ENCODE peak calls at places on chromosomes 4 and X, in five cellular contexts. I is BE2C, H is endothelial cell, Z is Calu3, C is HL-60. L is an unnamed sample.

GRCh38 chr4:155179216-155179615 is 29.2 kb upstream of the NPY2R start:
- DNase-seq in Z (peak), I (no peak), C (no peak), H (no peak), L (no peak)

GRCh38 chr4:103018391-103019318 is 850 bp downstream of the SLC9B1 start:
- DNase-seq in H (no peak), C (no peak), Z (peak), I (no peak), L (no peak)

GRCh38 chr4:88144866-88145300 is 13.6 kb downstream of the ABCG2 start:
- DNase-seq in I (no peak), Z (no peak), H (no peak), C (no peak), L (no peak)

GRCh38 chr4:75289843-75290616 is 224.2 kb downstream of the RCHY1 start:
- DNase-seq in I (no peak), C (no peak), Z (peak), H (peak), L (peak)

GRCh38 chrX:130575831-130576404 is 174.1 kb downstream of the RBMX2 start:
- DNase-seq in I (peak), H (peak), Z (peak), C (peak), L (no peak)

GRCh38 chr4:120749445-120750151 is 172.9 kb downstream of the PRDM5 start:
- DNase-seq in I (no peak), Z (no peak), C (no peak), H (no peak), L (peak)

GRCh38 chr4:8050555-8051206 is 107.9 kb downstream of the ABLIM2 start:
- DNase-seq in H (no peak), I (peak), C (no peak), Z (no peak), L (no peak)

GRCh38 chrX:40091691-40092421 is 5.9 kb downstream of the BCOR start:
- DNase-seq in H (no peak), I (no peak), Z (peak), C (no peak), L (no peak)

GRCh38 chr4:123430031-123430430 is 33.4 kb downstream of the SPRY1 start:
- DNase-seq in Z (no peak), C (no peak), I (no peak), H (no peak), L (no peak)

GRCh38 chrX:131650637-131651410 is 107.0 kb downstream of the OR13H1 start:
- DNase-seq in I (no peak), C (no peak), H (no peak), Z (no peak), L (no peak)

GRCh38 chr4:65635051-65635821 is 35.1 kb downstream of the EPHA5 start:
- DNase-seq in C (no peak), Z (no peak), H (no peak), I (no peak), L (no peak)

GRCh38 chr4:168856312-168856711 is 153.7 kb downstream of the CBR4 start:
- DNase-seq in Z (no peak), C (no peak), H (no peak), I (no peak), L (no peak)

GRCh38 chr4:111283066-111283677 is 660.3 kb upstream of the PITX2 start:
- DNase-seq in I (peak), C (peak), H (peak), Z (peak), L (peak)

GRCh38 chr4:4496604-4497372 is 45.1 kb downstream of the STX18 start:
- DNase-seq in H (no peak), C (no peak), I (no peak), Z (no peak), L (no peak)

GRCh38 chrX:104253567-104254441 is 929 bp downstream of the ESX1 start:
- DNase-seq in H (peak), I (no peak), C (no peak), Z (no peak), L (no peak)

GRCh38 chr4:142274137-142274536 is 572.0 kb downstream of the INPP4B start:
- DNase-seq in Z (no peak), I (no peak), C (no peak), H (no peak), L (no peak)

GRCh38 chr4:72295966-72296557 is 264.3 kb downstream of the NPFFR2 start:
- DNase-seq in C (no peak), H (no peak), Z (no peak), I (no peak), L (no peak)

GRCh38 chrX:16772460-16772859 is 13.8 kb upstream of the TXLNG start:
- DNase-seq in Z (no peak), I (peak), H (no peak), C (no peak), L (no peak)

GRCh38 chrX:22135171-22135711 is 103.1 kb downstream of the PHEX start:
- DNase-seq in Z (no peak), H (no peak), I (peak), C (no peak), L (no peak)

GRCh38 chr4:24872720-24873119 is 40.1 kb downstream of the CCDC149 start:
- DNase-seq in I (no peak), H (no peak), C (no peak), Z (no peak), L (no peak)

GRCh38 chr4:9804918-9805317 is 23.5 kb downstream of the DRD5 start:
- DNase-seq in Z (no peak), I (no peak), H (no peak), C (no peak), L (no peak)

GRCh38 chr4:143558823-143559756 is 45.6 kb downstream of the SMARCA5 start:
- DNase-seq in C (peak), I (peak), Z (peak), H (peak), L (peak)

GRCh38 chr4:26826721-26827120 is 33.9 kb upstream of the STIM2 start:
- DNase-seq in H (no peak), C (peak), I (no peak), Z (peak), L (peak)

GRCh38 chrX:72107320-72107719 is 24.4 kb downstream of the RTL5 start:
- DNase-seq in I (peak), H (no peak), Z (no peak), C (peak), L (no peak)

GRCh38 chr4:77354550-77354949 is 197.5 kb downstream of the CCNG2 start:
- DNase-seq in H (no peak), Z (no peak), I (no peak), C (no peak), L (no peak)

GRCh38 chr4:56326363-56326762 is 60.9 kb downstream of the AASDH start:
- DNase-seq in I (no peak), H (no peak), C (no peak), Z (no peak), L (no peak)

GRCh38 chr4:158111241-158111640 is 61.6 kb downstream of the GASK1B start:
- DNase-seq in H (no peak), C (no peak), I (no peak), Z (no peak), L (no peak)

GRCh38 chr4:140136509-140136908 is 17.5 kb downstream of the MAML3 start:
- DNase-seq in I (no peak), C (no peak), Z (peak), H (no peak), L (no peak)

GRCh38 chr4:109164011-109164410 is 138.4 kb downstream of the COL25A1 start:
- DNase-seq in Z (peak), C (no peak), H (peak), I (no peak), L (no peak)

GRCh38 chrX:139890991-139891700 is 41.7 kb downstream of the ATP11C start:
- DNase-seq in Z (no peak), C (no peak), H (no peak), I (no peak), L (no peak)

GRCh38 chr4:97152159-97152558 is 991.1 kb downstream of the STPG2 start:
- DNase-seq in I (no peak), H (no peak), C (no peak), Z (no peak), L (no peak)

GRCh38 chr4:5048721-5049120 is 2.6 kb upstream of the STK32B start:
- DNase-seq in I (no peak), Z (no peak), C (no peak), H (no peak), L (no peak)

GRCh38 chr4:48329976-48330375 is 11.4 kb upstream of the SLAIN2 start:
- DNase-seq in Z (no peak), C (no peak), I (no peak), H (no peak), L (no peak)

GRCh38 chrX:1205681-1206611 is 6.5 kb downstream of the CRLF2 start:
- DNase-seq in H (no peak), C (no peak), Z (peak), I (no peak), L (peak)

GRCh38 chr4:22493523-22493922 is 22.3 kb downstream of the ADGRA3 start:
- DNase-seq in Z (no peak), C (no peak), I (no peak), H (no peak), L (no peak)

GRCh38 chr4:22491939-22492338 is 23.9 kb downstream of the ADGRA3 start:
- DNase-seq in C (no peak), H (no peak), I (no peak), Z (no peak), L (no peak)

GRCh38 chr4:22488136-22488535 is 27.7 kb downstream of the ADGRA3 start:
- DNase-seq in H (no peak), C (no peak), I (no peak), Z (no peak), L (no peak)

GRCh38 chr4:22492987-22493386 is 22.9 kb downstream of the ADGRA3 start:
- DNase-seq in H (no peak), Z (no peak), C (no peak), I (no peak), L (no peak)

DNA sequence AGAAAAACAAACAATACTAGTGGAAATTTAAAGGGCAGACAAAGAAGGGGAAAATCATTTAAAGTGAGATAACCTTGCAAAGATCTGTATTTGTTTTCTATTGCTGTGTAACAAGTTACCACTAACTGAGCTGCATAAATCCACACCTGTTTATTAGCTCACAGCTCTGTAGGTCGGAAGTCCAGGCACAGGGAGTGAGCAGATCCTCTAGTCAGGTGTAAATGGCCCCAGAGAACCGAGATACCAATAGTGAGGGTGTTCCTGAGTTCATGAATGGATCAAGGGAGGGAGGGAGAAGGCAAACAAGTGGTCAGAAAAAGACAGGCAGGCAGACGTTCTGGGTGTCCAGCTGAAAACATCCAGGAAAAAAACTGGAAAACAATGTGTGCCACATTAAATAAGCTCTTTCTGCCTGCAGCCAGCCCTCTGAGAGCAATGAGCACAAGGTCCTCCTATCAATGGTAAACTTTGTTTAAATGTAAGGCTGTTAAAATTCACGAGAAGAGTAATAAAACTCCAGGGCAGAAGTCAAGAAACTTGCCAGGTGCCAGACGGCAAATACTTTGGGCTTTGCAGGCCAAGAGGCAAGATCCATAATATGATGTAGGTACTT is 25.0 kb downstream of the ADGRA3 start:
- DNase-seq in H (no peak), Z (no peak), C (no peak), I (no peak), L (no peak)
- TF ChIP-seq CTCF in H (no peak), Z (no peak), C (no peak), I (no peak), L (no peak)

GRCh38 chr4:1578968-1579833 is 104.9 kb downstream of the FAM53A start:
- DNase-seq in I (no peak), C (peak), H (peak), Z (peak), L (peak)
- TF ChIP-seq CTCF in I (no peak), C (no peak), H (peak), Z (peak), L (no peak)

GRCh38 chr4:184884863-184885262 is 59.1 kb upstream of the ACSL1 start:
- DNase-seq in Z (no peak), H (no peak), C (no peak), I (no peak), L (no peak)

GRCh38 chr4:184882276-184882675 is 56.5 kb upstream of the ACSL1 start:
- DNase-seq in H (no peak), I (no peak), C (no peak), Z (no peak), L (no peak)

GRCh38 chr4:184883024-184883423 is 57.3 kb upstream of the ACSL1 start:
- DNase-seq in I (no peak), Z (no peak), H (no peak), C (no peak), L (no peak)

GRCh38 chr4:184879251-184879650 is 53.5 kb upstream of the ACSL1 start:
- DNase-seq in I (no peak), H (no peak), C (no peak), Z (no peak), L (no peak)
- TF ChIP-seq CTCF in I (no peak), H (no peak), C (no peak), Z (no peak), L (no peak)

GRCh38 chr4:115108850-115109249 is 4.6 kb downstream of the NDST4 start:
- DNase-seq in C (no peak), H (no peak), I (no peak), Z (no peak), L (no peak)

GRCh38 chr4:115110191-115111166 is 2.9 kb downstream of the NDST4 start:
- DNase-seq in I (no peak), Z (no peak), H (no peak), C (no peak), L (no peak)

GRCh38 chr4:115113382-115114106 is at the start of gene NDST4:
- DNase-seq in Z (peak), C (no peak), I (no peak), H (no peak), L (no peak)
- TF ChIP-seq CTCF in Z (no peak), C (no peak), I (no peak), H (no peak), L (no peak)

DNA sequence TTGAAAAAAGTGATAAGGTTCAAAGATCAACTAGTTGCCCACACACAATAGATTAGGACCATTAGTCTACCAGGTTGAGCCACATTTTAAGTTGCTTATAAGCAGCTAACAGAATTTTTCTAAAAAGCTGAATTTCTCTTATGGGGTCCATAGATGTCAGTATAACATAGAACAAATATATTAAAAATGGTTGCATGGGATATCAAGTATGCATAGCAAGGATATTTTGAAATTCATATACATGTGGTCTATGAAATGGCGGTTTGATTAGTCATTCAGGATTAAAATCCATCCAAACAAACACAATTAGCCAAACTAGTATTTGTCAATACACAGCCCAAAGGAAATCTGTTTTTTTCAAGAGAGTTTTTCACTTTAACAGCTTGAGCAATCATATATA is 33.5 kb upstream of the AMOT start:
- DNase-seq in I (no peak), Z (no peak), C (no peak), H (no peak), L (no peak)
- TF ChIP-seq CTCF in I (no peak), Z (no peak), C (no peak), H (no peak), L (no peak)